ENCODE peak calls at places on chromosome 15, in five cellular contexts. One of them, this sample, is unnamed.

GRCh38 chr15:40871749-40872617 is 2.1 kb downstream of the RHOV start:
- DNase-seq in skeletal muscle cell: no peak
- DNase-seq in ascending aorta: no peak
- DNase-seq in iris pigment epithelial cell: no peak
- DNase-seq in nephron progenitor cell: no peak
- DNase-seq in this sample: no peak

GRCh38 chr15:91528811-91529210 is 324.7 kb upstream of the SLCO3A1 start:
- DNase-seq in ascending aorta: no peak
- DNase-seq in skeletal muscle cell: no peak
- DNase-seq in nephron progenitor cell: no peak
- DNase-seq in iris pigment epithelial cell: no peak
- DNase-seq in this sample: no peak

GRCh38 chr15:58440181-58440910 is 8.6 kb downstream of the LIPC start:
- DNase-seq in ascending aorta: peak; percentile 65
- DNase-seq in nephron progenitor cell: no peak
- DNase-seq in iris pigment epithelial cell: peak; percentile 39
- DNase-seq in skeletal muscle cell: no peak
- DNase-seq in this sample: peak; percentile 39

GRCh38 chr15:70090436-70091291 is 7.1 kb downstream of the TLE3 start:
- DNase-seq in nephron progenitor cell: no peak
- DNase-seq in iris pigment epithelial cell: no peak
- DNase-seq in skeletal muscle cell: no peak
- DNase-seq in ascending aorta: no peak
- DNase-seq in this sample: no peak

GRCh38 chr15:101264011-101264410 is 12.2 kb upstream of the CHSY1 start:
- DNase-seq in iris pigment epithelial cell: peak; percentile 73
- DNase-seq in nephron progenitor cell: no peak
- DNase-seq in skeletal muscle cell: no peak
- DNase-seq in ascending aorta: no peak
- DNase-seq in this sample: no peak

GRCh38 chr15:31347067-31347975 is 20.7 kb downstream of the KLF13 start:
- DNase-seq in nephron progenitor cell: no peak
- DNase-seq in ascending aorta: no peak
- DNase-seq in iris pigment epithelial cell: no peak
- DNase-seq in skeletal muscle cell: no peak
- DNase-seq in this sample: no peak

GRCh38 chr15:37517506-37517905 is 416.9 kb upstream of the TMCO5A start:
- DNase-seq in iris pigment epithelial cell: no peak
- DNase-seq in skeletal muscle cell: no peak
- DNase-seq in nephron progenitor cell: no peak
- DNase-seq in ascending aorta: no peak
- DNase-seq in this sample: no peak

GRCh38 chr15:38257676-38258075 is 5.0 kb downstream of the SPRED1 start:
- DNase-seq in iris pigment epithelial cell: no peak
- DNase-seq in nephron progenitor cell: no peak
- DNase-seq in skeletal muscle cell: no peak
- DNase-seq in ascending aorta: no peak
- DNase-seq in this sample: no peak

GRCh38 chr15:51623386-51623938 is 891 bp upstream of the DMXL2 start:
- DNase-seq in ascending aorta: no peak
- DNase-seq in iris pigment epithelial cell: no peak
- DNase-seq in skeletal muscle cell: no peak
- DNase-seq in nephron progenitor cell: no peak
- DNase-seq in this sample: peak; percentile 25

GRCh38 chr15:25859838-25860645 is 3.1 kb downstream of the ATP10A start:
- DNase-seq in nephron progenitor cell: no peak
- DNase-seq in iris pigment epithelial cell: no peak
- DNase-seq in ascending aorta: peak; percentile 87
- DNase-seq in skeletal muscle cell: no peak
- DNase-seq in this sample: no peak

GRCh38 chr15:40355976-40356585 is 1.9 kb upstream of the DISP2 start:
- DNase-seq in ascending aorta: no peak
- DNase-seq in nephron progenitor cell: no peak
- DNase-seq in iris pigment epithelial cell: no peak
- DNase-seq in skeletal muscle cell: no peak
- DNase-seq in this sample: peak; percentile 52

GRCh38 chr15:31352283-31352880 is 25.7 kb downstream of the KLF13 start:
- DNase-seq in nephron progenitor cell: no peak
- DNase-seq in skeletal muscle cell: no peak
- DNase-seq in iris pigment epithelial cell: no peak
- DNase-seq in ascending aorta: no peak
- DNase-seq in this sample: no peak

GRCh38 chr15:82106671-82107070 is 60.9 kb upstream of the MEX3B start:
- DNase-seq in ascending aorta: no peak
- DNase-seq in iris pigment epithelial cell: no peak
- DNase-seq in nephron progenitor cell: no peak
- DNase-seq in skeletal muscle cell: no peak
- DNase-seq in this sample: no peak

GRCh38 chr15:24764375-24765171 is 89.0 kb downstream of the NPAP1 start:
- DNase-seq in iris pigment epithelial cell: no peak
- DNase-seq in ascending aorta: no peak
- DNase-seq in skeletal muscle cell: no peak
- DNase-seq in nephron progenitor cell: no peak
- DNase-seq in this sample: no peak

GRCh38 chr15:29438714-29439076 is 169.1 kb upstream of the NSMCE3 start:
- DNase-seq in skeletal muscle cell: no peak
- DNase-seq in ascending aorta: no peak
- DNase-seq in nephron progenitor cell: no peak
- DNase-seq in iris pigment epithelial cell: no peak
- DNase-seq in this sample: no peak

GRCh38 chr15:74626752-74627692 is 11.4 kb downstream of the CLK3 start:
- DNase-seq in ascending aorta: no peak
- DNase-seq in nephron progenitor cell: no peak
- DNase-seq in skeletal muscle cell: no peak
- DNase-seq in iris pigment epithelial cell: no peak
- DNase-seq in this sample: no peak

GRCh38 chr15:79450648-79451047 is 18.5 kb downstream of the MINAR1 start:
- DNase-seq in nephron progenitor cell: no peak
- DNase-seq in ascending aorta: no peak
- DNase-seq in iris pigment epithelial cell: no peak
- DNase-seq in skeletal muscle cell: no peak
- DNase-seq in this sample: no peak

GRCh38 chr15:61084944-61085367 is 144.1 kb downstream of the RORA start:
- DNase-seq in nephron progenitor cell: peak; percentile 46
- DNase-seq in ascending aorta: no peak
- DNase-seq in skeletal muscle cell: no peak
- DNase-seq in iris pigment epithelial cell: peak; percentile 10
- DNase-seq in this sample: peak; percentile 3

GRCh38 chr15:59484399-59484798 is 46.4 kb downstream of the FAM81A start:
- DNase-seq in ascending aorta: no peak
- DNase-seq in skeletal muscle cell: no peak
- DNase-seq in nephron progenitor cell: no peak
- DNase-seq in iris pigment epithelial cell: no peak
- DNase-seq in this sample: peak; percentile 5

GRCh38 chr15:47602124-47602523 is 115.2 kb upstream of the SEMA6D start:
- DNase-seq in iris pigment epithelial cell: no peak
- DNase-seq in ascending aorta: no peak
- DNase-seq in nephron progenitor cell: no peak
- DNase-seq in skeletal muscle cell: no peak
- DNase-seq in this sample: no peak

GRCh38 chr15:42134617-42135243 is 21.7 kb downstream of the PLA2G4F start:
- DNase-seq in iris pigment epithelial cell: no peak
- DNase-seq in ascending aorta: peak; percentile 15
- DNase-seq in nephron progenitor cell: no peak
- DNase-seq in skeletal muscle cell: no peak
- DNase-seq in this sample: no peak

GRCh38 chr15:69509131-69509530 is 56.5 kb downstream of the RPLP1 start:
- DNase-seq in ascending aorta: peak; percentile 52
- DNase-seq in iris pigment epithelial cell: peak; percentile 11
- DNase-seq in skeletal muscle cell: no peak
- DNase-seq in nephron progenitor cell: no peak
- DNase-seq in this sample: peak; percentile 21

GRCh38 chr15:74725241-74725774 is at the start of gene CYP1A1:
- DNase-seq in skeletal muscle cell: no peak
- DNase-seq in ascending aorta: no peak
- DNase-seq in nephron progenitor cell: peak; percentile 47
- DNase-seq in iris pigment epithelial cell: no peak
- DNase-seq in this sample: no peak

GRCh38 chr15:79179108-79179561 is 88.6 kb upstream of the RASGRF1 start:
- DNase-seq in iris pigment epithelial cell: peak; percentile 68
- DNase-seq in ascending aorta: no peak
- DNase-seq in nephron progenitor cell: no peak
- DNase-seq in skeletal muscle cell: no peak
- DNase-seq in this sample: peak; percentile 49

GRCh38 chr15:63086271-63086670 is 35.4 kb upstream of the LACTB start:
- DNase-seq in nephron progenitor cell: no peak
- DNase-seq in iris pigment epithelial cell: no peak
- DNase-seq in ascending aorta: no peak
- DNase-seq in skeletal muscle cell: no peak
- DNase-seq in this sample: peak; percentile 86

This sample was measured in amniotic epithelial cell.